ENCODE peak calls at places on chromosomes 13 and 19, in seven cellular contexts. One of them, this sample, is unnamed. For H3K4me1, the result is how much of the 10 kb centered on the place peaks cover.

GRCh38 chr19:48975947-48976847 is 11.1 kb downstream of the FTL start:
- DNase-seq in psoas muscle: no peak
- DNase-seq in aorta: no peak
- DNase-seq in effector memory CD4-positive, alpha-beta T cell: no peak
- DNase-seq in H9: no peak
- DNase-seq in lung: no peak
- DNase-seq in esophagus muscularis mucosa: no peak
- DNase-seq in this sample: no peak

GRCh38 chr19:35901854-35902661 is at the start of gene HCST:
- DNase-seq in psoas muscle: no peak
- DNase-seq in aorta: no peak
- DNase-seq in effector memory CD4-positive, alpha-beta T cell: peak
- DNase-seq in H9: no peak
- DNase-seq in lung: no peak
- DNase-seq in esophagus muscularis mucosa: no peak
- DNase-seq in this sample: no peak

GRCh38 chr19:58399903-58400637 is 4.6 kb downstream of the RNF225 start:
- DNase-seq in psoas muscle: no peak
- DNase-seq in aorta: peak
- DNase-seq in effector memory CD4-positive, alpha-beta T cell: no peak
- DNase-seq in H9: peak
- DNase-seq in lung: no peak
- DNase-seq in esophagus muscularis mucosa: no peak
- DNase-seq in this sample: no peak

GRCh38 chr19:34834513-34834912 is 61.5 kb upstream of the ZNF599 start:
- DNase-seq in psoas muscle: no peak
- DNase-seq in aorta: no peak
- DNase-seq in effector memory CD4-positive, alpha-beta T cell: no peak
- DNase-seq in H9: no peak
- DNase-seq in lung: no peak
- DNase-seq in esophagus muscularis mucosa: no peak
- DNase-seq in this sample: no peak

GRCh38 chr19:36417752-36418286 is 625 bp downstream of the ZFP82 start:
- DNase-seq in psoas muscle: no peak
- DNase-seq in aorta: no peak
- DNase-seq in effector memory CD4-positive, alpha-beta T cell: no peak
- DNase-seq in H9: peak
- DNase-seq in lung: no peak
- DNase-seq in esophagus muscularis mucosa: no peak
- DNase-seq in this sample: no peak

GRCh38 chr19:48386981-48387380 is 4.4 kb downstream of the KDELR1 start:
- DNase-seq in psoas muscle: no peak
- DNase-seq in aorta: no peak
- DNase-seq in effector memory CD4-positive, alpha-beta T cell: no peak
- DNase-seq in H9: no peak
- DNase-seq in lung: no peak
- DNase-seq in esophagus muscularis mucosa: no peak
- DNase-seq in this sample: no peak

GRCh38 chr13:27037571-27037970 is 134.0 kb downstream of the USP12 start:
- DNase-seq in psoas muscle: no peak
- DNase-seq in aorta: no peak
- DNase-seq in effector memory CD4-positive, alpha-beta T cell: no peak
- DNase-seq in H9: no peak
- DNase-seq in lung: no peak
- DNase-seq in esophagus muscularis mucosa: no peak
- DNase-seq in this sample: no peak

GRCh38 chr13:90445179-90445578 is 902.3 kb upstream of the MIR17HG start:
- DNase-seq in psoas muscle: no peak
- DNase-seq in aorta: peak
- DNase-seq in effector memory CD4-positive, alpha-beta T cell: no peak
- DNase-seq in H9: peak
- DNase-seq in lung: no peak
- DNase-seq in esophagus muscularis mucosa: no peak
- DNase-seq in this sample: no peak

GRCh38 chr19:42253245-42254082 is 1.5 kb downstream of the ERF start:
- DNase-seq in psoas muscle: peak
- DNase-seq in aorta: peak
- DNase-seq in effector memory CD4-positive, alpha-beta T cell: peak
- DNase-seq in H9: peak
- DNase-seq in lung: peak
- DNase-seq in esophagus muscularis mucosa: no peak
- DNase-seq in this sample: peak

GRCh38 chr13:24083722-24084421 is 76.6 kb upstream of the SPATA13 start:
- DNase-seq in psoas muscle: no peak
- DNase-seq in aorta: no peak
- DNase-seq in effector memory CD4-positive, alpha-beta T cell: no peak
- DNase-seq in H9: no peak
- DNase-seq in lung: no peak
- DNase-seq in esophagus muscularis mucosa: no peak
- DNase-seq in this sample: no peak

GRCh38 chr19:38686530-38686888 is 39.1 kb downstream of the ACTN4 start:
- DNase-seq in psoas muscle: no peak
- DNase-seq in aorta: no peak
- DNase-seq in effector memory CD4-positive, alpha-beta T cell: peak
- DNase-seq in H9: peak
- DNase-seq in lung: no peak
- DNase-seq in esophagus muscularis mucosa: no peak
- DNase-seq in this sample: no peak

GRCh38 chr19:7757358-7757757 is 5.7 kb upstream of the CLEC4M start:
- DNase-seq in psoas muscle: no peak
- DNase-seq in aorta: no peak
- DNase-seq in effector memory CD4-positive, alpha-beta T cell: no peak
- DNase-seq in H9: no peak
- DNase-seq in lung: no peak
- DNase-seq in esophagus muscularis mucosa: no peak
- DNase-seq in this sample: no peak

GRCh38 chr19:10419200-10419645 is 1.1 kb upstream of the PDE4A start:
- DNase-seq in psoas muscle: no peak
- DNase-seq in aorta: peak
- DNase-seq in effector memory CD4-positive, alpha-beta T cell: no peak
- DNase-seq in H9: no peak
- DNase-seq in lung: no peak
- DNase-seq in esophagus muscularis mucosa: no peak
- DNase-seq in this sample: no peak

GRCh38 chr19:10418281-10419199 is 1.8 kb upstream of the PDE4A start:
- DNase-seq in psoas muscle: no peak
- DNase-seq in aorta: no peak
- DNase-seq in effector memory CD4-positive, alpha-beta T cell: no peak
- DNase-seq in H9: peak
- DNase-seq in lung: no peak
- DNase-seq in esophagus muscularis mucosa: no peak
- DNase-seq in this sample: no peak

GRCh38 chr19:10416380-10417257 is 3.7 kb upstream of the PDE4A start:
- DNase-seq in psoas muscle: peak
- DNase-seq in aorta: peak
- DNase-seq in effector memory CD4-positive, alpha-beta T cell: peak
- DNase-seq in H9: peak
- DNase-seq in lung: peak
- DNase-seq in esophagus muscularis mucosa: no peak
- DNase-seq in this sample: peak

GRCh38 chr19:10417598-10418280 is 2.6 kb upstream of the PDE4A start:
- DNase-seq in psoas muscle: no peak
- DNase-seq in aorta: peak
- DNase-seq in effector memory CD4-positive, alpha-beta T cell: no peak
- DNase-seq in H9: peak
- DNase-seq in lung: no peak
- DNase-seq in esophagus muscularis mucosa: no peak
- DNase-seq in this sample: no peak

GRCh38 chr19:10416083-10416379 is 4.3 kb upstream of the PDE4A start:
- DNase-seq in psoas muscle: no peak
- DNase-seq in aorta: no peak
- DNase-seq in effector memory CD4-positive, alpha-beta T cell: no peak
- DNase-seq in H9: no peak
- DNase-seq in lung: no peak
- DNase-seq in esophagus muscularis mucosa: no peak
- DNase-seq in this sample: no peak
- H3K4me1 ChIP-seq in psoas muscle: under half
- H3K4me1 ChIP-seq in aorta: under half
- H3K4me1 ChIP-seq in effector memory CD4-positive, alpha-beta T cell: under half
- H3K4me1 ChIP-seq in H9: under half
- H3K4me1 ChIP-seq in lung: under half
- H3K4me1 ChIP-seq in esophagus muscularis mucosa: half or more
- H3K4me1 ChIP-seq in this sample: under half

DNA sequence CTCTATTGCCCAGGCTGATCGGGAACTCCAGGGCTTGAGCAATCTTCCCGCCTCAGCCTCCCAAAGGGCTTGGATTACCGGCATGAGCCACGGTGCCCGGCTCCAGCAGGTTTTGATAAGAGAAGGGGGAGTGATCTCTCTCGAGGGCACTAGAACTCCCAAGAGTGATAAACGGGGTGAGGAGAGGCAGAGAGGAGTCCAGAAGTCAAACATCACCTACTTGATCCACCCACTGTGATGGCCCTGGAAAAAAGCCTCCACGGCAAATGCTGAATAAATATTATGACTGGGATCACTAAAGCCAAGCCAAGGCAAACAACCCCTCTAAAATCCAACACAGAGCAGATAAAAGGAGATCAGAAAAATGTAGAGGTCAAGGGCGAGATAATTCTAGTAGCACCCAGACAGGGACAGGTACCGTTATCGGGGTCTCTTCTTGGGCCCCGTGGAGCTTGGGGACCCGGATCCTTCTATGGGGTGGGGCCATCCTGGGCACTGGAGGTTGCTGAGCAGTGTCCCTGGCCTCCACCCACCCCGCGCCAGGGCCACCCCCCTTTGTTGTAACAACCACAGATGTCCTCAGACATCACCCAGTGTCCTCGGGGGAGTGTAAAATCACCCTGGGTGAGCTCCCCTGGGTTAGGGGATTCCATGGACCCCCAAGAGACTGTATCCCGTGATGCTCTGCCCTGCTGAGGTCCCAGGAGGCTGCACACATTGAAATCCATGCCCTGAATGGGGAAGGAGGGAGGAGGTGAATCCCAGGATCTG is 3.7 kb upstream of the CREB3L3 start:
- DNase-seq in psoas muscle: no peak
- DNase-seq in aorta: no peak
- DNase-seq in effector memory CD4-positive, alpha-beta T cell: no peak
- DNase-seq in H9: no peak
- DNase-seq in lung: no peak
- DNase-seq in esophagus muscularis mucosa: no peak
- DNase-seq in this sample: no peak
- H3K4me1 ChIP-seq in psoas muscle: under half
- H3K4me1 ChIP-seq in aorta: under half
- H3K4me1 ChIP-seq in effector memory CD4-positive, alpha-beta T cell: under half
- H3K4me1 ChIP-seq in H9: under half
- H3K4me1 ChIP-seq in lung: under half
- H3K4me1 ChIP-seq in esophagus muscularis mucosa: under half
- H3K4me1 ChIP-seq in this sample: under half

GRCh38 chr19:41223431-41224234 is 4.6 kb downstream of the AXL start:
- DNase-seq in psoas muscle: peak
- DNase-seq in aorta: peak
- DNase-seq in effector memory CD4-positive, alpha-beta T cell: no peak
- DNase-seq in H9: peak
- DNase-seq in lung: no peak
- DNase-seq in esophagus muscularis mucosa: no peak
- DNase-seq in this sample: no peak

GRCh38 chr19:41222240-41222639 is 3.2 kb downstream of the AXL start:
- DNase-seq in psoas muscle: no peak
- DNase-seq in aorta: no peak
- DNase-seq in effector memory CD4-positive, alpha-beta T cell: no peak
- DNase-seq in H9: no peak
- DNase-seq in lung: no peak
- DNase-seq in esophagus muscularis mucosa: no peak
- DNase-seq in this sample: no peak

GRCh38 chr19:41218615-41219507 is at the start of gene AXL:
- DNase-seq in psoas muscle: peak
- DNase-seq in aorta: peak
- DNase-seq in effector memory CD4-positive, alpha-beta T cell: no peak
- DNase-seq in H9: peak
- DNase-seq in lung: peak
- DNase-seq in esophagus muscularis mucosa: peak
- DNase-seq in this sample: peak

GRCh38 chr19:41219924-41220567 is 1.0 kb downstream of the AXL start:
- DNase-seq in psoas muscle: peak
- DNase-seq in aorta: peak
- DNase-seq in effector memory CD4-positive, alpha-beta T cell: no peak
- DNase-seq in H9: no peak
- DNase-seq in lung: no peak
- DNase-seq in esophagus muscularis mucosa: no peak
- DNase-seq in this sample: peak

DNA sequence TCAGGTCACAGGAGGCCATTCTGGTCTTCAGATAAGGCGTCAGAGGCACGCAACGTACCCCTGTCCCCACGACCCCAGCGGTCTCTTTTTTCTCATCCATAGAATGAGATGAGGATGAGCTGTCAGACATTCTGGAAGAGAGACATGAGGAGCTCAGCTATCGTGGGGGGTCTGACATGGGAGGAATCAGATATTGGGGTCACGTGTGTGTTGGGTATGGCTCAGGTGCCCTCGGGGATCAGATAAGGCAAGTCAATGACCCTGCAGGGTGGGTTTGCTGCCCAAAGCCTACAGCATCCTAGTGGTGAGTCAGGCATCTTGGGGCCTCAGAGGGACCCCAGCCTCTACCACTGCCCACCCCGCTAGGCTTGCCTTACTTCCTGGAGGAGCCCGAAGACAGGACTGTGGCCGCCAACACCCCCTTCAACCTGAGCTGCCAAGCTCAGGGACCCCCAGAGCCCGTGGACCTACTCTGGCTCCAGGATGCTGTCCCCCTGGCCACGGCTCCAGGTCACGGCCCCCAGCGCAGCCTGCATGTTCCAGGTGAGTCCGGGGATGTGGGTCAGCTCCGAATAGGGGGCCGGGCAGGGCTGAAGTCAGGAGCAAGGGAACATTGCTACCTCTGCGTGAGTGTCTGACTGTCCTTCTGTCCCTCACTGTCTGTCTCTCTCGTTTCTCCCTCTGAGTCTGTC is 2.6 kb downstream of the AXL start:
- DNase-seq in psoas muscle: no peak
- DNase-seq in aorta: no peak
- DNase-seq in effector memory CD4-positive, alpha-beta T cell: no peak
- DNase-seq in H9: no peak
- DNase-seq in lung: no peak
- DNase-seq in esophagus muscularis mucosa: no peak
- DNase-seq in this sample: no peak
- H3K4me1 ChIP-seq in psoas muscle: under half
- H3K4me1 ChIP-seq in aorta: under half
- H3K4me1 ChIP-seq in effector memory CD4-positive, alpha-beta T cell: under half
- H3K4me1 ChIP-seq in H9: under half
- H3K4me1 ChIP-seq in lung: under half
- H3K4me1 ChIP-seq in esophagus muscularis mucosa: half or more
- H3K4me1 ChIP-seq in this sample: half or more

GRCh38 chr19:14113762-14114414 is 3.7 kb downstream of the PRKACA start:
- DNase-seq in psoas muscle: peak
- DNase-seq in aorta: no peak
- DNase-seq in effector memory CD4-positive, alpha-beta T cell: peak
- DNase-seq in H9: no peak
- DNase-seq in lung: peak
- DNase-seq in esophagus muscularis mucosa: no peak
- DNase-seq in this sample: no peak
- H3K4me1 ChIP-seq in psoas muscle: half or more
- H3K4me1 ChIP-seq in aorta: under half
- H3K4me1 ChIP-seq in effector memory CD4-positive, alpha-beta T cell: under half
- H3K4me1 ChIP-seq in H9: under half
- H3K4me1 ChIP-seq in lung: under half
- H3K4me1 ChIP-seq in esophagus muscularis mucosa: half or more
- H3K4me1 ChIP-seq in this sample: half or more

GRCh38 chr19:45001087-45001739 is at the start of gene RELB:
- DNase-seq in psoas muscle: peak
- DNase-seq in aorta: peak
- DNase-seq in effector memory CD4-positive, alpha-beta T cell: peak
- DNase-seq in H9: peak
- DNase-seq in lung: peak
- DNase-seq in esophagus muscularis mucosa: peak
- DNase-seq in this sample: peak
- H3K4me1 ChIP-seq in psoas muscle: under half
- H3K4me1 ChIP-seq in aorta: under half
- H3K4me1 ChIP-seq in effector memory CD4-positive, alpha-beta T cell: under half
- H3K4me1 ChIP-seq in H9: under half
- H3K4me1 ChIP-seq in lung: under half
- H3K4me1 ChIP-seq in esophagus muscularis mucosa: under half
- H3K4me1 ChIP-seq in this sample: under half

This sample was measured in tibial artery.